ENCODE peak calls at places on chromosomes 7 and 10, in four cellular contexts. J, O, N and P are unnamed samples.

GRCh38 chr7:41891967-41892755 is 189.3 kb upstream of the INHBA start:
- DNase-seq in J (no peak), O (no peak), N (no peak), P (no peak)

GRCh38 chr7:66187894-66188293 is 17.2 kb upstream of the TPST1 start:
- DNase-seq in J (peak; percentile 61), O (peak; percentile 73), N (no peak), P (no peak)

GRCh38 chr10:14391342-14391741 is 60.6 kb upstream of the FRMD4A start:
- DNase-seq in J (no peak), O (no peak), N (no peak), P (no peak)

GRCh38 chr10:68212721-68213352 is 19.1 kb downstream of the ATOH7 start:
- DNase-seq in J (no peak), O (peak; percentile 33), N (peak; percentile 39), P (no peak)

GRCh38 chr7:149794665-149795064 is 21.3 kb upstream of the ZNF467 start:
- DNase-seq in J (no peak), O (no peak), N (no peak), P (no peak)

GRCh38 chr7:94178247-94178646 is 174.1 kb upstream of the BET1 start:
- DNase-seq in J (no peak), O (no peak), N (no peak), P (no peak)

GRCh38 chr10:34791947-34792346 is 23.1 kb downstream of the PARD3 start:
- DNase-seq in J (no peak), O (no peak), N (no peak), P (no peak)

GRCh38 chr7:519429-519973 is at the start of gene PDGFA:
- DNase-seq in J (peak; percentile 46), O (peak; percentile 85), N (no peak), P (no peak)

GRCh38 chr7:88329532-88330463 is 23.1 kb upstream of the STEAP4 start:
- DNase-seq in J (no peak), O (no peak), N (no peak), P (no peak)

GRCh38 chr7:46512901-46513431 is 591.9 kb upstream of the IGFBP3 start:
- DNase-seq in J (no peak), O (peak; percentile 64), N (no peak), P (no peak)

GRCh38 chr10:60944159-60944909 is at the start of gene RHOBTB1:
- DNase-seq in J (peak; percentile 83), O (peak; percentile 93), N (peak; percentile 82), P (peak; percentile 84)

GRCh38 chr10:130407052-130407451 is 270.9 kb downstream of the GLRX3 start:
- DNase-seq in J (no peak), O (no peak), N (no peak), P (no peak)

GRCh38 chr7:97450516-97450915 is 281.4 kb upstream of the TAC1 start:
- DNase-seq in J (no peak), O (no peak), N (no peak), P (no peak)

GRCh38 chr10:5776881-5777197 is 36.4 kb downstream of the GDI2 start:
- DNase-seq in J (no peak), O (no peak), N (no peak), P (no peak)

GRCh38 chr7:15378494-15378893 is 183.3 kb downstream of the AGMO start:
- DNase-seq in J (no peak), O (no peak), N (no peak), P (no peak)

GRCh38 chr7:30032310-30033125 is 4.3 kb downstream of the PLEKHA8 start:
- DNase-seq in J (no peak), O (no peak), N (no peak), P (no peak)

GRCh38 chr10:102508506-102508905 is 4.7 kb downstream of the SUFU start:
- DNase-seq in J (no peak), O (no peak), N (no peak), P (no peak)

GRCh38 chr10:100038561-100039071 is 28.9 kb upstream of the DNMBP start:
- DNase-seq in J (no peak), O (peak; percentile 44), N (no peak), P (no peak)

GRCh38 chr10:111756541-111757061 is 427.0 kb downstream of the GPAM start:
- DNase-seq in J (peak; percentile 42), O (peak; percentile 78), N (peak; percentile 3), P (peak; percentile 32)

GRCh38 chr7:121531175-121532070 is 135.3 kb upstream of the FAM3C start:
- DNase-seq in J (no peak), O (no peak), N (peak; percentile 20), P (peak; percentile 76)

GRCh38 chr10:96984512-96985225 is 152.6 kb downstream of the LCOR start:
- DNase-seq in J (no peak), O (no peak), N (no peak), P (no peak)

GRCh38 chr10:121357323-121357835 is 240.9 kb downstream of the FGFR2 start:
- DNase-seq in J (no peak), O (peak; percentile 34), N (no peak), P (no peak)

GRCh38 chr10:35420044-35420443 is 83.7 kb downstream of the CCNY start:
- DNase-seq in J (no peak), O (no peak), N (no peak), P (no peak)

DNA sequence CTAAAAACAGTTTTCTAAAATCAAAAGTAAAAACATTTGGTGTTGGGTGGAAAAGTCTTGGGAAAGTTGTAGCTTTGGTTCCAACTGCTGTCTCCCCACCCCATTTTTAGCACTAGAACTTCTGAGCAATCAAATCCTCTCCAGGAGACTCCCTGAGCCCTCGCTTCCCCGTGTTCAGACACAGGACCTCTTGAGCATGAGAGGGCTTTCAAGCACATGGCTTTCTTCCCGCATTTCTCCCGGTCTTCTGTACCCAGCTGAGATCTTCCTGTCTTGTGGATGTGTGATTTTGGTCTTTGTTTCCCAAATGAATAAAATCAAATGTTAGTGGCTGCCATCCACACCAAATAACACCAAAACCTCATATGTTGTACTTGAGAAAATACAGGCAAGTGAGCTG is 5.0 kb downstream of the CXCL12 start:
- DNase-seq in J (no peak), O (no peak), N (no peak), P (no peak)
- H3K4me1 ChIP-seq in J (peaks cover 8% of the 10 kb centered on the region), O (peaks cover 10% of the 10 kb centered on the region), N (peaks cover 6% of the 10 kb centered on the region), P (no peaks in the 10 kb centered on the region)

DNA sequence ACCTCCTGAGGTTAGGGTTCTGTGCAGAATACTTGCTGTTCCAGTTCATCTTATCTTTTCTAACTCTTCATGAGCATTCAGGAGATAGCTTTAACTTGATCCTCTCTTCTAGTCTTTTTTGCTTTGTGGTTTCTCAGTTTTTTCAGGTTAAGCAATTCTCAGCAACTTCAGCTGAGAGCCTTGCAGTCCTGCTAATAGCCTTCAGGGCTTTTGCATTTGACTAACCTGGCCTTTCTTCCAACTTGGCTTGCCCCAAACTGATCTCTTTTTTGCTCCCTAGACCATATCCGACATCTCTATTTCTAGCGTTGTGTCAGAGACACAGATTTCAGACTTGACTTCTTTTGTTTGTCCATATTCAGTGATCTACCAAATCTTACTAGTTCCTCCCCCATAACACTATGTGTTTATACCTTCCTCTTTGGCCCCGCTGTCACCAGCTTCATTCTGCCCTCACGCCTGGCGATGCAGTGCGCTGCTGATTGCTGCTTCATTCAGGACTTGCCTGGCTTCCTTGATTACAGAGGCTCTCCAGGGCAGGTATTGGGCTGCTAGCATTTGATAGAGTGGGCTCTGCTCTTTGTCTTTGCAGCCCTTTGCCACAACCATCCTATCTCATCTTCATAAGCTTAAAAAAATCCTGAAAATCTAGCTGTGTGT is 9.5 kb downstream of the CUL1 start:
- DNase-seq in J (no peak), O (no peak), N (no peak), P (no peak)
- H3K4me1 ChIP-seq in J (peaks cover 53% of the 10 kb centered on the region), O (peaks cover 41% of the 10 kb centered on the region), N (peaks cover 3% of the 10 kb centered on the region), P (no peaks in the 10 kb centered on the region)

DNA sequence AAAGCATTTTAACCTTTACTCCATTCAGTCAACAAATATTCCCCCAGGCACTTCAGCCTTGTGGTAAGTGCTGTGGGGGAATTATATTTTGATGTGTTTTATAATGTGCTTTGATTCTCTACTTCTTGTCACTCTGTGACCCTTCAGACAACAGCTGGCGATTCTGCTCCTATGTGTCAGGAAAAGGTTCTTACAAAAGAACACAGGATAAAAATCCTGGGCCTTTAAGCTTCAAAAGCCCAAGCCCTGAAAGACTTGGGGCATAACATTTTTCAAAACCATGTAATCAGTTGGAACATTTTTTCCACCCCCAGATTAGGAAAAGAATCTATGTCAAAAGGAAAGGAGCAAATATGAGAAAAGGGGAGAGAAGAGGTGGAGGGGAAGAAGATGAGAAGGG is 37.8 kb upstream of the LRRC17 start:
- DNase-seq in J (no peak), O (no peak), N (no peak), P (peak; percentile 65)
- H3K4me1 ChIP-seq in J (peaks cover 7% of the 10 kb centered on the region), O (peaks cover 8% of the 10 kb centered on the region), N (peaks cover 54% of the 10 kb centered on the region), P (peaks cover 50% of the 10 kb centered on the region)

GRCh38 chr7:143388051-143388450 is 6.9 kb downstream of the ZYX start:
- DNase-seq in J (no peak), O (no peak), N (no peak), P (no peak)
- H3K4me1 ChIP-seq in J (peaks cover 50% of the 10 kb centered on the region), O (peaks cover 44% of the 10 kb centered on the region), N (peaks cover 26% of the 10 kb centered on the region), P (peaks cover 19% of the 10 kb centered on the region)

DNA sequence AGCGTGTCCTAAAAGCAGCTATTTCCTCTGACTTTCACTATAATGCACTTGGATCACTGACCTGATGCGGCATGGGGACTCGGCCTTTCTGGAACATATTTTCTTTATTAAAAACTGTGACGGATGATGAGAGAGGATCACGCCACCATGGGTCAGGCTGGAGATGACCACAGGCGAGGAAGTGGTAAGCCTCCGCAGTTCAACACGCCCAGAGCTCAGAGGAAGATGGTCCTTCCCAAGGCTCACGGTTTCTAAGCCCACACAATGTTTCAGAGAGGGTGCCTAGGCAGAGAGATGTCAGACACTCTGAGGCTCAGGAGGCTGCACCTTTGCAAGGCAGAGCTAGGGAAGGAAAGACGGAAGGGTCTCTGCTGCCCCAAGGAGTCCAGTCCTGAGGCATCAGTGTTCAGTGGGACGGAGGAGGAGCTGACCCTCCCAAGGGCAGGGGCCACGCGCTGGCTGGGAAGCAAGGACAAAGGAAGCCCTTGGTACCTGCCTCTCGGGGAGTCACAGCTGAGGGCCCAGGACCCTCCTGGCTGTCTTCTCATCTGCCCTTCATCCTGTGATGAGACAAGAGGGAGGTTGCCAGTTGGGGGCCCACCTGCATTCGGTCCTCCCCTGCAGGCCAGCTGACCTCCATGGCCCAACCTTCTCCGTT is 9.5 kb downstream of the CHST15 start:
- DNase-seq in J (no peak), O (no peak), N (no peak), P (no peak)
- H3K4me1 ChIP-seq in J (peaks cover 55% of the 10 kb centered on the region), O (no peaks in the 10 kb centered on the region), N (no peaks in the 10 kb centered on the region), P (no peaks in the 10 kb centered on the region)

GRCh38 chr7:44985033-44985695 is 6.3 kb upstream of the MYO1G start:
- DNase-seq in J (no peak), O (no peak), N (no peak), P (no peak)
- H3K4me1 ChIP-seq in J (peaks cover 30% of the 10 kb centered on the region), O (peaks cover 8% of the 10 kb centered on the region), N (peaks cover 35% of the 10 kb centered on the region), P (peaks cover 8% of the 10 kb centered on the region)

GRCh38 chr10:43076876-43077420 is at the start of gene RET:
- DNase-seq in J (peak; percentile 44), O (peak; percentile 21), N (no peak), P (no peak)

GRCh38 chr10:43079823-43080222 is 3.0 kb downstream of the RET start:
- DNase-seq in J (no peak), O (no peak), N (no peak), P (no peak)

GRCh38 chr10:43078175-43078985 is 1.5 kb downstream of the RET start:
- DNase-seq in J (no peak), O (no peak), N (no peak), P (no peak)

GRCh38 chr10:43077421-43078171 is 727 bp downstream of the RET start:
- DNase-seq in J (no peak), O (no peak), N (no peak), P (no peak)

GRCh38 chr10:43078986-43079273 is 2.1 kb downstream of the RET start:
- DNase-seq in J (peak; percentile 42), O (peak; percentile 32), N (no peak), P (no peak)
- H3K4me1 ChIP-seq in J (no peaks in the 10 kb centered on the region), O (no peaks in the 10 kb centered on the region), N (no peaks in the 10 kb centered on the region), P (no peaks in the 10 kb centered on the region)

GRCh38 chr10:117366741-117367140 is 8.5 kb downstream of the PDZD8 start:
- DNase-seq in J (no peak), O (no peak), N (no peak), P (no peak)
- H3K4me1 ChIP-seq in J (peaks cover 40% of the 10 kb centered on the region), O (peaks cover 68% of the 10 kb centered on the region), N (peaks cover 36% of the 10 kb centered on the region), P (peaks cover 14% of the 10 kb centered on the region)